ENCODE peak calls at places on chromosomes 7 and 10, in four cellular contexts. Q is H1, C is HepG2, D is K562. A is an unnamed sample.

GRCh38 chr7:6482743-6483119 is 35.0 kb upstream of the DAGLB start:
- DNase-seq in Q (no peak), C (no peak), D (no peak), A (no peak)

GRCh38 chr7:69599879-69600764 is 1.8 kb downstream of the AUTS2 start:
- DNase-seq in C (no peak), D (no peak), Q (no peak), A (no peak)

GRCh38 chr10:121425623-121426022 is 172.6 kb downstream of the FGFR2 start:
- DNase-seq in C (no peak), D (no peak), Q (no peak), A (no peak)

GRCh38 chr7:43018446-43018845 is 86.3 kb downstream of the MRPL32 start:
- DNase-seq in Q (no peak), C (no peak), D (no peak), A (peak)

GRCh38 chr10:104330168-104331117 is 7.8 kb downstream of the ITPRIP start:
- DNase-seq in D (no peak), Q (no peak), C (peak), A (no peak)

GRCh38 chr7:78760620-78761355 is 692.7 kb downstream of the MAGI2 start:
- DNase-seq in D (no peak), C (no peak), Q (no peak), A (no peak)

GRCh38 chr7:13540429-13540828 is 449.0 kb downstream of the ETV1 start:
- DNase-seq in D (no peak), Q (no peak), C (no peak), A (no peak)

GRCh38 chr7:29140873-29141468 is 5.4 kb downstream of the CPVL start:
- DNase-seq in D (no peak), C (peak), Q (no peak), A (no peak)

GRCh38 chr7:158028290-158028941 is 559.2 kb downstream of the PTPRN2 start:
- DNase-seq in C (peak), D (no peak), Q (no peak), A (no peak)

GRCh38 chr10:124037784-124038183 is 55.6 kb downstream of the CHST15 start:
- DNase-seq in C (no peak), D (no peak), Q (no peak), A (no peak)

GRCh38 chr10:101529720-101530553 is 58.1 kb downstream of the POLL start:
- DNase-seq in D (no peak), Q (no peak), C (no peak), A (no peak)

GRCh38 chr10:75441196-75441595 is 9.8 kb downstream of the LRMDA start:
- DNase-seq in D (no peak), Q (no peak), C (no peak), A (no peak)

GRCh38 chr7:147474862-147475261 is 1115.7 kb upstream of the C7orf33 start:
- DNase-seq in C (no peak), D (no peak), Q (no peak), A (no peak)

GRCh38 chr10:97069576-97070362 is 116.0 kb downstream of the SLIT1 start:
- DNase-seq in D (peak), Q (no peak), C (no peak), A (peak)
- TF ChIP-seq RAD21 in D (no peak), Q (no peak), C (no peak), A (no peak)

GRCh38 chr7:151018421-151019129 is 5.7 kb downstream of the ATG9B start:
- DNase-seq in Q (no peak), D (no peak), C (no peak), A (no peak)
- TF ChIP-seq FOSL1 in Q (peak), D (no peak), C (no peak), A (no peak)

GRCh38 chr10:116808706-116809105 is 40.6 kb upstream of the ENO4 start:
- DNase-seq in D (no peak), C (no peak), Q (no peak), A (no peak)

GRCh38 chr10:116811691-116812090 is 37.6 kb upstream of the ENO4 start:
- DNase-seq in C (no peak), D (no peak), Q (no peak), A (no peak)

GRCh38 chr10:116810895-116811294 is 38.4 kb upstream of the ENO4 start:
- DNase-seq in D (no peak), C (no peak), Q (no peak), A (no peak)

DNA sequence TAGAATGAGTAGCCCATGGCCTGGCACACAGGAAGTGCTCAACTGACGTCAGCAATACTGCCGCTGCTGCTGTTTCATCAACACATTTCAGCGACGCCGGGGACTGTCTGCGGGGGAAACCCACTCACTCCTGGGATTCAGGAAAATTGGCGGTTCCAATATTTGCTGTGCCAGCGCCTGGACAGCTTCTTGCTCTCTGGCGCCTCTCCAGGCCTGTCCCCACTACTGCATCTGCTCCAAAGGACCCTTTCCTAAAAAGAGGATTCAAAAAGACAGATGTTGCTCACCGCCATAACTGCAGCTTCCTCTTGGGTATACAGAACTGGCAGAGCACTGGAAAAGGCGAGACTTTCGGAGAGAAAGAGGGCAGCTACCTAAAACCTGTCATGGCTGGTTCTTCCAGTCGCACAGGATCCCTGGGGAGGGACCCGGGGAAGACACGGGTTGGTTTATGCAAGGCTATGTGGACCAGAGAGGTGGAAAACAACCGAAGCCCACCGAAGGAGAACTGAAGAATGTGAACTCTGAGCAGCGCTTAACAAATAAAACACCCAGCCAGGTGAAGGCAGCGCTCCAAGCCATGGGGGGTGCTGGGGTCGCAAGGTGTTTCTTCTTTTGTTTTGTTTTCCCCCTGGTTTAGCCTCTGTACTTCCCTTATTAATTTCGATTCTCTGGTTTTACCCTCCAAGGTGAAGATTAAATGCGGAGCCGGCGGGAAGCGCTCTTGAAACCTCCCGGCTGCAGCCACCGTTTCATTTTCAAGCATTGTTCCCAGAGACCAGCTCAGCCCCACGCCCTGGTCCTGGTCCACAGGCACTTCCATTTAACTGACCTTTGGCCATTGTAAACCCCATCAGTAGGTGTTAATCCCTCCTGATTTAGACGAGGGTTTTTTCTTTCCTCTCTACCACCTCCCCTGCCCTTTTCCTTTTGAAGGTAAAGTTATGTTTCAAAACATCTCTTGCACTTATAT is 39.5 kb upstream of the ENO4 start:
- DNase-seq in D (peak), Q (no peak), C (peak), A (peak)
- TF ChIP-seq RAD21 in D (no peak), Q (peak), C (no peak), A (peak)

DNA sequence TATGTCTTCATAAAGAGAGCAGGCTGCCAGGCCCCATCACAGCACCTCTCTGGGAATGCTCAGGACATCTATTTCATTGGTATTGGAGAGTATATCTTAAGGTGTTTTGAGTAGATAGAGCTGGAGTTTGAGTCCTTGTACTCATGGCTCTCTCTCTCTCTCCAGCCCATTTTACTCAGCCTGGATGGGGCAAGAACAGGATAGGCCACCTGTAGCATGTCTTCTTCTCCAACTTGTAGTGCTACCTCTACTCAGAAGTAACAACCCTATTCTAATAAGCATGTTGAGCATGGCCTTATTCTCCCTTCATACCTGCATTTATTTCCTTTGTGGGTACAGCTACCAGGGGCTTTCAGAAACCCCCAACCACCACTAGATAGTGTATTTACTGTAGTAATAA is 21.9 kb downstream of the PRLHR start:
- DNase-seq in D (no peak), Q (no peak), C (no peak), A (no peak)
- TF ChIP-seq FOSL1 in D (no peak), Q (no peak), C (no peak), A (no peak)

GRCh38 chr7:159049266-159050025 is 95.2 kb downstream of the VIPR2 start:
- DNase-seq in C (no peak), D (no peak), Q (no peak), A (no peak)
- TF ChIP-seq RAD21 in C (no peak), D (no peak), Q (no peak), A (no peak)

GRCh38 chr10:19656420-19657042 is 159.7 kb upstream of the PLXDC2 start:
- DNase-seq in Q (no peak), D (no peak), C (peak), A (no peak)
- TF ChIP-seq FOSL1 in Q (no peak), D (no peak), C (no peak), A (no peak)

GRCh38 chr10:62463364-62463763 is 89.2 kb downstream of the ZNF365 start:
- DNase-seq in Q (no peak), C (no peak), D (no peak), A (no peak)

GRCh38 chr10:62464308-62464707 is 90.1 kb downstream of the ZNF365 start:
- DNase-seq in Q (no peak), C (no peak), D (no peak), A (no peak)

GRCh38 chr10:62461120-62461519 is 87.0 kb downstream of the ZNF365 start:
- DNase-seq in Q (no peak), C (no peak), D (no peak), A (no peak)

GRCh38 chr10:62460393-62460792 is 86.2 kb downstream of the ZNF365 start:
- DNase-seq in C (no peak), Q (no peak), D (no peak), A (no peak)

GRCh38 chr10:62462456-62462855 is 88.3 kb downstream of the ZNF365 start:
- DNase-seq in D (no peak), Q (no peak), C (no peak), A (no peak)
- TF ChIP-seq RAD21 in D (no peak), Q (no peak), C (no peak), A (no peak)

DNA sequence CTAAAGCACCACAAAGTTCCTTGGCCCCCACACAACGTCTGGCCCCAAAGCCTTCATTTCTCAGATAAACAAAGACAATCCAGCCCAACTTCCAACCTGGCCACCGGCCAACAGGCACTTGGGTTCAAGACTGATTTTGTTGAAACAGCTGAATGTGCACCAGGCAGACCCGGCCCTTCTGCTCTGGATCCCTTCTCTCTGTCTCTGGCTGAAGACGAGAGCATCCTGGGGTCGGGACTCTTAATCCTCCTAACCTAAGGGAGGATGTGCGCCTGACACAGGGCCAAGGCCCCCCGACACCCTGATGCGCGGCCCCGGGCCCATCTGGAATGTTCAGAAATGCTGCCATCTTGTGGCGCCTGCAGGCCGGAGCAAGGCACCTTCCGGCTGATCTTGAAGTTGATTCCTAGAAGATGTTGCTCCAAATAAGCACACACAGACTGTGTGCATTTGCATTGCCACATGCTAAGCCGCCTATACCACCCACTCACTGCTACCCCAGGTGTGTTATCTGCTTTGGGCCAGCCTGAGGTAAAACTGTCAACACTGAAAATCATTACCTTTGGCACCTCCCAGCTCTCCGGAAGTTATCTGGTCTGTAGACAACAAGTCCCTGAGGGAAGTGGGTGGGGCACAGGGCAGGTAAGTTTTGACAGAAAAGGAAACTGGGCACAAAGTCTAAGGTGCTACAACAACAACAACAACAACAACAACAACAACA is 98.4 kb upstream of the HABP2 start:
- DNase-seq in Q (peak), C (peak), D (peak), A (peak)
- TF ChIP-seq FOSL1 in Q (no peak), C (no peak), D (no peak), A (no peak)

DNA sequence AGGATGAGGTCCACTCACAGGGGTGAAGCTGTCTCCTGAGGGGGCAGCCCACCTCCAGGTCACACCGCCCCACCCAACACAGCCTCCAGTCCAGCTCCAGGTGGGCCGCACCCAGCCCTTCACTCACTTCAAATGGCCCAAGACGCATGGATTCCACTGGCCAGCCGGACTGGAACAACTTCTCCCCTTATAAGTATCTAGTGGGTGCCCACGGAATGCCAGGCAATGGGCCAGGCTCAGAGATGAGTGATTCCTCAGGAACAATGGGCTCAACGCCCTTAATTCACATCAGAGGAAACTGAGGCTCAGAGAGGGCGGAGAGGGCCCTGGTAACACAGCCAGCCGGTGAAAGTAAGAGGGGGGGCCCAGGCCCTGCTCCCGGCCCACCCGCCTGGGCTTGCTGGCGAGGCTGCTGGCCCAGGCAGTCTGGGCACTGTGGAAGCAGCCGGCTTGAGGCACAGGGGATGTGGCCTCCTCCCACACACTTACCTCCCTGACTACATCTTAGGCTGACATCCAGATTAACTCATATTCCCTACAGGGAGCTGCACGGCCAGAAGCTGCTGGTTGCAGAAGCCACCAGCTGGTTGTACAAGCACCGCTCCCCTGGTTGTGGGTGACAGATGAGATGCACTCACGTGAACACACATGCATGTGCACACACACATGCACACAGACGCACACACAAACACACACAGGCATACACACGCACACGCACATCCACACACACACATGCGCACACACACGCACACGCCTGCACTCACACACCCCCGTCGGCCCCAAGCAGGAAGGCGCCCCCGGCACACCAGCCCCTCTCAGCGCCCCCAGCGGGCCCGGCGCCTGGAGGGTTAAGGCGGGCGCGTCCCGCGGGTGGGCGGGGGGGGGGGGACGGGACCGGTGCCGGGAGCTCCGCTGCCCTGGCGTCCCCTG is 1.0 kb upstream of the FAM20C start:
- DNase-seq in D (peak), C (no peak), Q (no peak), A (peak)
- TF ChIP-seq RAD21 in D (no peak), C (no peak), Q (no peak), A (no peak)

GRCh38 chr7:90180649-90181048 is 26.4 kb downstream of the STEAP1 start:
- DNase-seq in C (peak), D (no peak), Q (no peak), A (peak)
- TF ChIP-seq FOSL1 in C (no peak), D (no peak), Q (no peak), A (no peak)